ENCODE peak calls at places on chromosomes 12 and 14, in seven cellular contexts. One of them, this sample, is unnamed.

GRCh38 chr12:64796205-64796845 is 28.1 kb upstream of the TBC1D30 start:
- DNase-seq in endothelial cell of umbilical vein: peak
- DNase-seq in fibroblast of lung: peak
- DNase-seq in IMR-90: peak
- DNase-seq in DND-41: peak
- DNase-seq in adrenal gland: peak
- DNase-seq in SK-N-MC: peak
- DNase-seq in this sample: peak

GRCh38 chr14:66078031-66078430 is 408.1 kb upstream of the CCDC196 start:
- DNase-seq in endothelial cell of umbilical vein: peak
- DNase-seq in fibroblast of lung: no peak
- DNase-seq in IMR-90: no peak
- DNase-seq in DND-41: no peak
- DNase-seq in adrenal gland: no peak
- DNase-seq in SK-N-MC: no peak
- DNase-seq in this sample: no peak

GRCh38 chr14:69479696-69480095 is 4.8 kb upstream of the PLEKHD1 start:
- DNase-seq in endothelial cell of umbilical vein: no peak
- DNase-seq in fibroblast of lung: no peak
- DNase-seq in IMR-90: no peak
- DNase-seq in DND-41: no peak
- DNase-seq in adrenal gland: no peak
- DNase-seq in SK-N-MC: no peak
- DNase-seq in this sample: no peak

GRCh38 chr14:89351364-89351957 is 65.6 kb downstream of the FOXN3 start:
- DNase-seq in endothelial cell of umbilical vein: peak
- DNase-seq in fibroblast of lung: peak
- DNase-seq in IMR-90: peak
- DNase-seq in DND-41: peak
- DNase-seq in adrenal gland: no peak
- DNase-seq in SK-N-MC: peak
- DNase-seq in this sample: peak

GRCh38 chr14:64191756-64192155 is 102.4 kb downstream of the ESR2 start:
- DNase-seq in endothelial cell of umbilical vein: peak
- DNase-seq in fibroblast of lung: peak
- DNase-seq in IMR-90: peak
- DNase-seq in DND-41: no peak
- DNase-seq in adrenal gland: no peak
- DNase-seq in SK-N-MC: no peak
- DNase-seq in this sample: no peak

GRCh38 chr12:12445882-12446181 is 89.0 kb downstream of the BORCS5 start:
- DNase-seq in endothelial cell of umbilical vein: no peak
- DNase-seq in fibroblast of lung: no peak
- DNase-seq in IMR-90: peak
- DNase-seq in DND-41: no peak
- DNase-seq in adrenal gland: no peak
- DNase-seq in SK-N-MC: no peak
- DNase-seq in this sample: no peak

GRCh38 chr14:76090611-76091010 is 61.1 kb upstream of the GPATCH2L start:
- DNase-seq in endothelial cell of umbilical vein: no peak
- DNase-seq in fibroblast of lung: no peak
- DNase-seq in IMR-90: no peak
- DNase-seq in DND-41: no peak
- DNase-seq in adrenal gland: no peak
- DNase-seq in SK-N-MC: no peak
- DNase-seq in this sample: no peak

GRCh38 chr12:121823101-121823726 is 19.4 kb downstream of the SETD1B start:
- DNase-seq in endothelial cell of umbilical vein: no peak
- DNase-seq in fibroblast of lung: no peak
- DNase-seq in IMR-90: no peak
- DNase-seq in DND-41: no peak
- DNase-seq in adrenal gland: no peak
- DNase-seq in SK-N-MC: no peak
- DNase-seq in this sample: no peak

GRCh38 chr14:74042296-74042695 is 23.1 kb downstream of the BBOF1 start:
- DNase-seq in endothelial cell of umbilical vein: no peak
- DNase-seq in fibroblast of lung: no peak
- DNase-seq in IMR-90: no peak
- DNase-seq in DND-41: no peak
- DNase-seq in adrenal gland: no peak
- DNase-seq in SK-N-MC: no peak
- DNase-seq in this sample: no peak

GRCh38 chr14:74049886-74050495 is 30.8 kb downstream of the BBOF1 start:
- DNase-seq in endothelial cell of umbilical vein: no peak
- DNase-seq in fibroblast of lung: no peak
- DNase-seq in IMR-90: no peak
- DNase-seq in DND-41: no peak
- DNase-seq in adrenal gland: no peak
- DNase-seq in SK-N-MC: no peak
- DNase-seq in this sample: no peak

DNA sequence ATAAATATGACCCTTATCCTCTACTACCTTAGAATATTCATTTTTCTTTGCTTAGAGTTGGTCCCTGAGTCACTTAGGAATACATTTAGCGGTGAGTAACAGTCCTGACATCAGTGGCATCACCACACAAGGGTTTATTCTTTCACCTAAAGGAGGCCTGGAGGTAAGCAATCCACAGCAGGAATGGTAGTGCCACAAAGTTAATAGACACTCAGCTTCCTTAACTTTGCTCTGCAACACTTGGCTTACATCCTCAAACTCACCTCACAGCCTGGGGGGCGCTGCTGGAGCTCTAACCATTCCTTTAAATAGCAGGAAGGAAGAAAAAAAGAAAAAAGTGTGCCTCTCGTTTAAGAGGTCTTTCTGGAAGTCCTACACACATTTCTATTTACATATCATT is 29.1 kb downstream of the BBOF1 start:
- DNase-seq in endothelial cell of umbilical vein: peak
- DNase-seq in fibroblast of lung: peak
- DNase-seq in IMR-90: peak
- DNase-seq in DND-41: no peak
- DNase-seq in adrenal gland: no peak
- DNase-seq in SK-N-MC: no peak
- DNase-seq in this sample: no peak
- H3K27ac ChIP-seq in endothelial cell of umbilical vein: no peak
- H3K27ac ChIP-seq in fibroblast of lung: no peak
- H3K27ac ChIP-seq in IMR-90: no peak
- H3K27ac ChIP-seq in DND-41: no peak
- H3K27ac ChIP-seq in adrenal gland: no peak
- H3K27ac ChIP-seq in SK-N-MC: no peak
- H3K27ac ChIP-seq in this sample: no peak

DNA sequence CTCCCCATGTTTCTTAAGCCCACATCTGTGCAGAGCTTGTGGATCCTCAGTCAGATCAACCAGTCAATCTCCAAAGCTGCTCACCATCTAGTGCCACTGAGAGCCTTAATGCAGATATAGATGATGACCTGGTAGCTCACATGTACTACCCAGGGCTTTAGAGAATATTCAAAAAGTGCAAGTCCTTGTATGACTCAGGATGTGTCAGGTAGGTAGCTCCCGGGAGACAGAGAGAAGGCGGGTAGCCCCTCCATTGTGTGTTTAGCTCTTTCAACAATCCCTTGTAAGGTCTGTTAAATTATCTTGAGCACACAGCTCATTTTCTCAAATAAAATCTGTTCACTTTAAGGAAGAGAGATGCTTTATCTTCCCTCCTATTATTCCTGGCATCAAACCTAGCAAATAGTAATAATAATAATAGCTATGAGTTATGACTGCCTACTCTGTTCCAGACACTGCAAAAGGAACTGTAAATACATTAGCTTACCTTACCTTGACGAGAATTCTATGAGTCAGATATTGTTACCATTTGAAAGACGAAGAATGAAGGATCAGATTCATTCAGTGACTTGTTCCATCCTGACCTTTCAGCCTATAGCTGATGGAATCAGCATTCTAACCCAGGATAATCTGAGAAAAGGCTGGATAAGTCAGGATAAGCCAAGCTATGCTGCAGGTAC is 57.6 kb upstream of the CCND2 start:
- DNase-seq in endothelial cell of umbilical vein: no peak
- DNase-seq in fibroblast of lung: no peak
- DNase-seq in IMR-90: no peak
- DNase-seq in DND-41: no peak
- DNase-seq in adrenal gland: no peak
- DNase-seq in SK-N-MC: no peak
- DNase-seq in this sample: no peak
- H3K4me3 ChIP-seq in endothelial cell of umbilical vein: no peak
- H3K4me3 ChIP-seq in fibroblast of lung: no peak
- H3K4me3 ChIP-seq in IMR-90: no peak
- H3K4me3 ChIP-seq in DND-41: no peak
- H3K4me3 ChIP-seq in adrenal gland: no peak
- H3K4me3 ChIP-seq in SK-N-MC: no peak
- H3K4me3 ChIP-seq in this sample: no peak

DNA sequence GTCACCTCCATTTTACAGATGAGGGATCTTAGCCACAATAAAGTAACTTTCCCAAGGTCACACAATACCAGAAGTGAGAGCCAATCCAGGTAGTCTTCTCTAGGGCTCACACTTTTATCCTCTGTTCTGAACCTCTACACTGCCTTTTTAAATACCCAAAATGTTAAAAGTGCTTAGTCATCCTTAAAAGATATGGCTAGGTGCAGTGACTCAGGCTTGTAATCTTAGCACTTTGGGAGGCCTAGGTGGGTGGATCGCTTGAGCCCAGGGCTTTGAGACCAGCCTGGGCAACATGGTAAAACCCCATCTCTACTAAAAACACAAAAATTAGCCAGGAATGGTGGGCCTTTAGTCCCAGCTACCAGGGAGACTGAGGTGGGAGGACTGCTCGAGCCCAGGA is 104.1 kb upstream of the PPP4R3A start:
- DNase-seq in endothelial cell of umbilical vein: no peak
- DNase-seq in fibroblast of lung: peak
- DNase-seq in IMR-90: peak
- DNase-seq in DND-41: no peak
- DNase-seq in adrenal gland: no peak
- DNase-seq in SK-N-MC: no peak
- DNase-seq in this sample: no peak
- H3K27ac ChIP-seq in endothelial cell of umbilical vein: no peak
- H3K27ac ChIP-seq in fibroblast of lung: no peak
- H3K27ac ChIP-seq in IMR-90: no peak
- H3K27ac ChIP-seq in DND-41: no peak
- H3K27ac ChIP-seq in adrenal gland: no peak
- H3K27ac ChIP-seq in SK-N-MC: no peak
- H3K27ac ChIP-seq in this sample: no peak

DNA sequence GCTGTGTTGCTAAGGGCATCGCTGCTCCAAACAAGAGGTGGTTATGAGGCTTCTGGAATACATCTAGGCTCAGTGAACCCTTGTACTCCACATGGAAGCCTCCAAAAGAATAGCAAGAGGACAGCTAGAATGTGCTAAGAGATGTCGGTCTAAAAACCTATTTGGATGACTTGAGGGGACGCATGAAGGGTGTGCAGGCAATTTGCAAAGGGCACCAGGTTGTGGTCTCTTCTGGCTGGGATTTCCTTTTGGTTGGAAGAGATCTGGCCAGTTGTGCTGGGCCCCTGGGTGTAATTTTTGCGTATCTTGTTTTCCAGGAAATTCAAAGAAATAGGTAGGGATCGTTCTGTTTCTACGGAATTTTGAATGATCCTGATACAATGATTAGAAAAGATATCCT is 4.2 kb downstream of the TTC9 start:
- DNase-seq in endothelial cell of umbilical vein: no peak
- DNase-seq in fibroblast of lung: no peak
- DNase-seq in IMR-90: no peak
- DNase-seq in DND-41: no peak
- DNase-seq in adrenal gland: no peak
- DNase-seq in SK-N-MC: no peak
- DNase-seq in this sample: no peak
- H3K4me3 ChIP-seq in endothelial cell of umbilical vein: no peak
- H3K4me3 ChIP-seq in fibroblast of lung: no peak
- H3K4me3 ChIP-seq in IMR-90: no peak
- H3K4me3 ChIP-seq in DND-41: no peak
- H3K4me3 ChIP-seq in adrenal gland: no peak
- H3K4me3 ChIP-seq in SK-N-MC: no peak
- H3K4me3 ChIP-seq in this sample: no peak